ENCODE peak calls at places on chromosomes 16 and 17, in five cellular contexts. S, E, I, T and U are unnamed samples. For H3K4me1, the result is how much of the 10 kb centered on the place peaks cover.

GRCh38 chr16:77794586-77794985 is 6.2 kb downstream of the VAT1L start:
- DNase-seq in S (no peak), E (no peak), I (no peak), T (no peak), U (no peak)

GRCh38 chr16:80407265-80407987 is 133.4 kb upstream of the DYNLRB2 start:
- DNase-seq in S (no peak), E (no peak), I (no peak), T (no peak), U (no peak)

GRCh38 chr17:28907052-28907438 is 4.2 kb upstream of the DHRS13 start:
- DNase-seq in S (no peak), E (no peak), I (no peak), T (no peak), U (no peak)

GRCh38 chr17:311119-311848 is 41.3 kb downstream of the RPH3AL start:
- DNase-seq in S (no peak), E (no peak), I (no peak), T (no peak), U (no peak)

GRCh38 chr17:35605753-35606152 is 18.6 kb downstream of the AP2B1 start:
- DNase-seq in S (no peak), E (no peak), I (no peak), T (no peak), U (no peak)

GRCh38 chr17:3585826-3586225 is 23.4 kb downstream of the TRPV1 start:
- DNase-seq in S (no peak), E (no peak), I (no peak), T (no peak), U (no peak)

GRCh38 chr17:38333635-38334295 is 10.0 kb downstream of the GPR179 start:
- DNase-seq in S (no peak), E (peak), I (peak), T (no peak), U (no peak)

GRCh38 chr16:48176635-48177408 is 21.0 kb upstream of the ABCC12 start:
- DNase-seq in S (no peak), E (no peak), I (no peak), T (no peak), U (no peak)

GRCh38 chr17:81422776-81423697 is 27.8 kb downstream of the BAHCC1 start:
- DNase-seq in S (peak), E (no peak), I (peak), T (no peak), U (no peak)

GRCh38 chr16:89357055-89357454 is 133.3 kb downstream of the ANKRD11 start:
- DNase-seq in S (no peak), E (no peak), I (peak), T (no peak), U (no peak)

DNA sequence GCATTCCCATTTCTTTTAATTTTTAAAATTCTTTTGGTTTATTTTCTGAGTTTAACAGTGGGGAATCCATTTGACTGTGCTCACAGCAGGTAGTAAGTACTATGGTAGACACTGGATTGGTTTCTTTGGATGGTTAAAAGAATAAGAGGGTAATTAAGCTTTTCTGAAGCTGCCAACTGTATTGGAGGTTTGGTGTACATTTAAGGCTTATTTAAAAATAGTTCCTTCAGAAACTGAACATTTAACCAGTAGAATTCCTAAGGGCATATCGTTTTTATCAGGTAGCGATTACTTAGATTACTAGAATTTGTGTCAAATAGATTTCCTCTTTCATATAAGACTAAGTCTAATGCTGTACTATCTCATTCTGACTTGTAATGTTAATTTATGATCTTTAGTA is 162.4 kb downstream of the PPM1E start:
- DNase-seq in S (no peak), E (no peak), I (peak), T (no peak), U (peak)
- H3K4me3 ChIP-seq in S (no peak), E (no peak), I (no peak), T (no peak), U (no peak)

GRCh38 chr17:70041061-70041460 is 34.0 kb upstream of the KCNJ16 start:
- DNase-seq in S (no peak), E (no peak), I (no peak), T (no peak), U (no peak)
- H3K4me1 ChIP-seq in S (under half), E (under half), I (under half), T (under half), U (under half)

DNA sequence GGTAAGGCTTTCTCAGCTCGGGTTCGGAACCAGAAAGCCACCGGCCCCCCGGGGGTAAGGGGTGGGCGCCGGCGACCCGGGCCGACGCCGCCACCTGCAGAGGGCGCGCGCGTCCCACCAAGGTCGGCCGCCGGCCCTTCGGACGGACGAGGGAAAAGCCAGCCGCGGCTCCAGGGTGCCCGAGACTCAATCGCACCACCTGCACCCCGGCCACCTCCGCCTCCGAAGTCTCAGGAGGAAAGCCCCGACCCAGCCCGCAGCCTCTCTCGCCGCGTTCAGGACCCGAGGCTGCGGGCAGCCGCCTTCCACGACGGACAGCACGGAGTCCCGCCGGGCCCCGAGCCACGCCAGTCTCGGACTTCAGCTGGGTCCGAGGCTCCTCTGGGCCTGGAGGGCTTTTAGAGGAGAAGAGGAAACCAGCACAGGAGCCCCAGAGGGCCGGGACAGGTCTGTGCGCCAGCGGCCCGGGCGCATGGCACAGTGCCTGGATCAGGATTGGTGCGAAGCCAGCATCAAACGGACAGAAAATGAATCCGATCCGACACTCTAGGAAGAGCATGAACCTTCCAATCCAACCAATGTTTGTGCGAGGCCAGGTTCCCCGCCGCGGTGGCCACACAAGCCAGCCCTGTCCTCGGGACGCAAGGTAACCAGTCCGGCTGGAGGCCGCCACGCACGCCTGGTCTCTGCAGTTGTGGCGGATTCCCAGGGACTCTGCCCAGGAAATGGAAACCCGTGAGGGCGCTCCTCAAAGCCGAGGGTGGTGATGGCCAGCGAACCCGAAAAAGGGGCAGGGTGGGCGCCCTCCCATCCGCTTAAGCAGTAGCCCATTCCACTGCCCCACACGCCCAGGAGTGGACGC is 6.7 kb downstream of the CBX8 start:
- DNase-seq in S (no peak), E (no peak), I (peak), T (no peak), U (peak)
- H3K4me3 ChIP-seq in S (no peak), E (no peak), I (no peak), T (peak), U (peak)

GRCh38 chr16:27029525-27029924 is 37.2 kb upstream of the C16orf82 start:
- DNase-seq in S (no peak), E (no peak), I (no peak), T (no peak), U (no peak)

GRCh38 chr16:27028713-27029112 is 38.0 kb upstream of the C16orf82 start:
- DNase-seq in S (no peak), E (no peak), I (no peak), T (no peak), U (no peak)

GRCh38 chr16:27033281-27033680 is 33.4 kb upstream of the C16orf82 start:
- DNase-seq in S (no peak), E (no peak), I (no peak), T (no peak), U (no peak)
- H3K4me1 ChIP-seq in S (under half), E (under half), I (under half), T (under half), U (under half)

DNA sequence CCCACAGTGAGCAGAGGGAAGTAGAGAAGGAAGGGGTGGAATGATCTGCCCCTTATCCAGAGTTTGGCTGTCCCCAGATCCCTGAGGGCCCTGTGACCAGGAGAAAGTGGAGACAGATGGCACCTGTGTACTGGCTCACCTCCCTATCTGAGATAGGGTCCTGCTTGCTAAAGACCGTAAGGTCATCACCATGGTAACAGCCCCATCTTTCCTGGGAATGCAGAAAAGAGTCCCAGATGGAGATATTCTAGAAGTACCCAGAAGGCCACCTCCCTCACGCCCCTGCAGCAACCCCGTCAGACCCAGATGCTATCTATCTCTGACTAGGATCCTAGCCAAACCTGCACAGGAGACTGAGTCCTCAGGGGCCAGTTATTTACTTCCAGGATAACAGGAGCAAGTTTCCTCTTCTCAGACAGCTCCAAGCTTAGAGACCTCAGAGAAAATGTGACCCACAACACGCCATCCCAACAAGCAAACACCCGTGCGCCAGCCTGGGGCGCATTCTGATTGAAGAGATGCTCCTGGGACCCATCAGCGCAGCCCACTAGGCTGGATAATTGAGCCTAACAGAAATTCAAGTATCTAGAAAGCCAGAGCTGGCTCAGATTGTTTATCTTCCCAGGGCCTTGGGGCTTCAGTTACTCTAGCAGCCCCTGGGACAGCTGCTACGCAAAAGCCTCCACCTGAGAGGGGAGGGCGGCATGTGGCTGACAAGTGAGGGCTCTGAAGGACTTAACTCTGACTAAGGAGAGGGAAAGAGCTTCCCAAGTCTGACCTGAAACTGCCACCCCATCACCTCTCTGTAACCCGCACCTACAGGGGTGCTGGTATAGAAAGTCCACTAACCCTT is 1.9 kb downstream of the ORMDL3 start:
- DNase-seq in S (no peak), E (no peak), I (no peak), T (no peak), U (no peak)
- H3K4me3 ChIP-seq in S (no peak), E (peak), I (no peak), T (no peak), U (no peak)

DNA sequence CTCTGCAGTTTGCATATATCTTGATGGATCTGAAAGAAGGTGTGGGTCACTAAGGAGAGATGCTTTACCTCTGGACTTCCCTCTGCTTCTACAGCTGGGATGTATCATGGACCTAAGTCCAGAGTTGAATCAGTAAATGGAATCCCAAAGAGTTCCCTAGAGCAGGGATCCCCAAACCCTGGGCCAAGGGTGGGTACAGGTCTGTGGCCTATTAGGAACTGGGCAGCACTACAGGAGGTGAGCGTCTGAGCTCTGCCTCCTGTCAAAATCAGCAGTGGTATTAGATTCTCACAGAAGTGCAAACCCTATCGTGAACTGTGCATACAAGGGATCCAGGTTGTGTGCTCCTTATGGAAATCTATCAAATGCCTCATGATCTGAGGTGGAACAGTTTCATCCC is 39.3 kb downstream of the NKD1 start:
- DNase-seq in S (no peak), E (no peak), I (no peak), T (no peak), U (no peak)
- H3K4me1 ChIP-seq in S (under half), E (under half), I (under half), T (under half), U (under half)

GRCh38 chr17:42680331-42680808 is 1.3 kb downstream of the CCR10 start:
- DNase-seq in S (peak), E (no peak), I (peak), T (no peak), U (peak)
- H3K4me3 ChIP-seq in S (no peak), E (peak), I (no peak), T (peak), U (no peak)

GRCh38 chr16:11360581-11360980 is 15.3 kb downstream of the RMI2 start:
- DNase-seq in S (no peak), E (no peak), I (no peak), T (no peak), U (no peak)

GRCh38 chr16:11361043-11361442 is 15.8 kb downstream of the RMI2 start:
- DNase-seq in S (no peak), E (no peak), I (no peak), T (no peak), U (no peak)

GRCh38 chr16:11358531-11358930 is 13.3 kb downstream of the RMI2 start:
- DNase-seq in S (no peak), E (no peak), I (no peak), T (no peak), U (no peak)

GRCh38 chr16:11356573-11357331 is 11.5 kb downstream of the RMI2 start:
- DNase-seq in S (peak), E (peak), I (peak), T (peak), U (peak)

DNA sequence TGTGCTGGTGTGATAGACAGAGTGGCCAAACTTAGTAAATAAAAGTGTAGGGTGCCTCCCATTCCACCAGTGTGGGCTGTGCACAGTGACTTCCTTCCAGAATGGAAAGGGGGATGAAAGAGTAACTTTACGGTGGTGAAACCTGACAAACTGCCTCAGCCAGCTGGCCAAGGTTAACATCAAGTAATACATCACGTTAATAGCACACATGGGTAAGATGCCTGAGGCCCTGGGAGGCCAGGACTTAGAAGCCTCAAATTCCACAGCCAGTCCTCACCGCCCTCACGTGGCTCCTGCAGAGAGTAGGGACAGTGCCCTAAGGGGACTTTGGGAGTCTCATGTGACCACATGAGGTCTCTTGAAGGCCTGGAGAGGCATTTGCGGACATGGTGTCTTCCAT is 14.1 kb downstream of the RMI2 start:
- DNase-seq in S (no peak), E (no peak), I (peak), T (no peak), U (no peak)
- H3K4me1 ChIP-seq in S (under half), E (half or more), I (under half), T (under half), U (under half)

DNA sequence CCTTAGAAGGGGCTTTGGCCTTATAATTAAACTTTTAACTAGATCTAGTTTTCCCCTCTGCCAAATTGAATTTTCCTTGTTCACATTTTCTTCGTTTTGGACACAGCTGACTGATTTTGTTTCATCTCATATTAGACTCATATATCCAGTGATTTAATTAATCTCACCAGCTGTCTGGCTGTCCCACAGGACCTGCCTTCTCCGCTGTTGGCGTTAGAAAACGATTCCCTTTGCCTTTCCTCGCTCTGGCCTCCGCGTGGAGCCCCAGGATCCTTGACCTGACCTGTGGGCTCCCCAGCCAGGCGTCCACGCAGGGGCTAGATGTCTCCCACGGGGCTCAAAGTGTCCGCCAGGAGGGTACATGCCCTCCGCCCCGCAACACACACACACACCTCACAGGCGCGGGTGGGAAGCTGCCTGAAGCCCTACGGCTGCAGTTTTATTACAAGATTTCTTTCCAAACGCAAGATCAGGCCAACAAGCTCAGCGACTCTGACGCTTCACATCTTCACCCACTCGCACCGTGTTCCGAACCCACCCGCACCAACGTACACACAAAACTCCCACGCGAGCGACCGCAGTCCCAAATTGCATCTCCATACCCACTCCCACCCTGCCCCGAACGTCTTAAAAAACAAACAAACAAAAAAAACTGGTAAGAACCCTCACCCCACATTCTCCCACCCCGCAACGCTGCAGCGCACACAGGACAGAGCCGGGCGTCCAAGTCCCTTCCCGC is 1.1 kb downstream of the RPRML start:
- DNase-seq in S (no peak), E (no peak), I (no peak), T (no peak), U (no peak)
- H3K4me3 ChIP-seq in S (peak), E (peak), I (no peak), T (peak), U (peak)